ENCODE peak calls at places on chromosomes 11 and 22, in seven cellular contexts. D is mesendoderm, G is neuronal stem cell, V is H9, M is IMR-90, Q is trophoblast cell, E is H1. H is an unnamed sample.

GRCh38 chr22:44676441-44677298 is 25.3 kb upstream of the PRR5 start:
- DNase-seq in D (no peak), G (no peak), V (no peak), M (peak), Q (no peak), E (no peak), H (peak)

GRCh38 chr22:44691796-44692661 is 10.0 kb upstream of the PRR5 start:
- DNase-seq in D (peak), G (no peak), V (no peak), M (no peak), Q (peak), E (no peak), H (no peak)

GRCh38 chr22:27311666-27312566 is 489.6 kb downstream of the MN1 start:
- DNase-seq in D (peak), G (no peak), V (peak), M (no peak), Q (no peak), E (peak), H (peak)

GRCh38 chr11:111537336-111537860 is 3.1 kb upstream of the LAYN start:
- DNase-seq in D (no peak), G (no peak), V (no peak), M (no peak), Q (no peak), E (no peak), H (no peak)

GRCh38 chr22:41687901-41688364 is 734 bp downstream of the SNU13 start:
- DNase-seq in D (peak), G (no peak), V (no peak), M (peak), Q (no peak), E (no peak), H (peak)

GRCh38 chr11:8646873-8647272 is 35.6 kb downstream of the TRIM66 start:
- DNase-seq in D (no peak), G (no peak), V (no peak), M (no peak), Q (no peak), E (no peak), H (no peak)

GRCh38 chr11:17559341-17560087 is 12.5 kb downstream of the OTOG start:
- DNase-seq in D (no peak), G (no peak), V (peak), M (no peak), Q (no peak), E (no peak), H (no peak)

GRCh38 chr11:27291302-27291889 is 71.6 kb downstream of the CCDC34 start:
- DNase-seq in D (peak), G (no peak), V (no peak), M (no peak), Q (no peak), E (no peak), H (no peak)

GRCh38 chr22:50445071-50445879 is 29.6 kb downstream of the SBF1 start:
- DNase-seq in D (no peak), G (no peak), V (no peak), M (no peak), Q (no peak), E (no peak), H (no peak)

GRCh38 chr11:69588270-69588669 is 52.7 kb upstream of the CCND1 start:
- DNase-seq in D (no peak), G (no peak), V (no peak), M (peak), Q (peak), E (no peak), H (peak)

GRCh38 chr22:29195964-29196666 is 9.6 kb upstream of the EMID1 start:
- DNase-seq in D (no peak), G (no peak), V (no peak), M (no peak), Q (no peak), E (no peak), H (no peak)

GRCh38 chr11:74288161-74288560 is 23.3 kb downstream of the P4HA3 start:
- DNase-seq in D (no peak), G (no peak), V (no peak), M (peak), Q (no peak), E (no peak), H (peak)

DNA sequence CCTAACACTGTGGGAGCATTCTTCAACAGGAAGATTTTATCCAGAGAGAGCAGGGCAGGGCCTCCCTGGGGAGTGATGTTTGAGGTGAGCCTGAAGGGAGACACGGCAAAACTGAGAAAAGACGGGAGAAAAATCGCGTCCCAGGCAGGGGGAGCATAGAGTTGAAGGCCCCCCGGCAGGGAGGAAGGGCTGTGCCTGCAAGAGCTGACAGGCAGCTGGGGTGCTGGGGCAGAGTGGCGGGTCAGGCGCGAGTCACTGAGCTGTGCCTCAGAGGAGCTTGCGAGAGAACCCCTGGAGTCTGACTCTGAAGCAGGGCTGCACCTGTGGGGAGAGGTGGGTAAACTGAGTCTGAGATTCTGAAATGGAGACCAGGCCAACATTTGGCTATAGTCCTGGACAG is 14.8 kb downstream of the PKNOX2 start:
- DNase-seq in D (no peak), G (no peak), V (no peak), M (no peak), Q (no peak), E (no peak), H (no peak)
- H3K4me2 ChIP-seq in D (no peak), G (no peak), V (no peak), M (no peak), Q (no peak), E (no peak), H (no peak)

GRCh38 chr11:76685237-76685636 is 14.7 kb upstream of the LRRC32 start:
- DNase-seq in D (no peak), G (no peak), V (no peak), M (no peak), Q (no peak), E (no peak), H (no peak)

GRCh38 chr11:76684470-76684869 is 13.9 kb upstream of the LRRC32 start:
- DNase-seq in D (no peak), G (no peak), V (no peak), M (no peak), Q (no peak), E (no peak), H (no peak)

GRCh38 chr11:76683496-76684095 is 13.0 kb upstream of the LRRC32 start:
- DNase-seq in D (no peak), G (no peak), V (no peak), M (no peak), Q (no peak), E (no peak), H (no peak)

GRCh38 chr11:76686261-76687079 is 15.9 kb upstream of the LRRC32 start:
- DNase-seq in D (no peak), G (no peak), V (peak), M (no peak), Q (no peak), E (no peak), H (no peak)

DNA sequence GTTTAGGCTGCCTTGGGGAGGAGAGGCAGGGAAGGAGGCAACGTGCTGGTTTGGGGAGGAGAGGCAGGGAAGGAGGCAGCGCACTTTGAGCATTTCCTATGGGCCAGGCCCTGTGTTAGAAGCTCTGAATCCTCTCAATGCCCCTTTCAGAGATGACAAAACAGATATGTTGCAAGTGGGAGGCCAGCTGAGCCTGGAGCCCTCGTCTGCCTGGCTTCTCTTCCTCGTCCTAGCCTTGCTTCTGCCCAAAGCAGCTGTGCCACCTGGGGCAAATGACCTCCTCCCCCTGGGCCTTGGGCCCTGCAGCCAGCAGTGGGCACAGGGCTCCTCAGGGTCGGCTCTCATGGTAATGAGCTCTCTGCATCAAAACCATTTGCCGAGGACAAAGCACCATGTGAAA is 15.3 kb upstream of the LRRC32 start:
- DNase-seq in D (no peak), G (no peak), V (no peak), M (no peak), Q (no peak), E (no peak), H (no peak)
- H3K23ac ChIP-seq in D (no peak), G (no peak), V (no peak), M (no peak), Q (no peak), E (no peak), H (no peak)

DNA sequence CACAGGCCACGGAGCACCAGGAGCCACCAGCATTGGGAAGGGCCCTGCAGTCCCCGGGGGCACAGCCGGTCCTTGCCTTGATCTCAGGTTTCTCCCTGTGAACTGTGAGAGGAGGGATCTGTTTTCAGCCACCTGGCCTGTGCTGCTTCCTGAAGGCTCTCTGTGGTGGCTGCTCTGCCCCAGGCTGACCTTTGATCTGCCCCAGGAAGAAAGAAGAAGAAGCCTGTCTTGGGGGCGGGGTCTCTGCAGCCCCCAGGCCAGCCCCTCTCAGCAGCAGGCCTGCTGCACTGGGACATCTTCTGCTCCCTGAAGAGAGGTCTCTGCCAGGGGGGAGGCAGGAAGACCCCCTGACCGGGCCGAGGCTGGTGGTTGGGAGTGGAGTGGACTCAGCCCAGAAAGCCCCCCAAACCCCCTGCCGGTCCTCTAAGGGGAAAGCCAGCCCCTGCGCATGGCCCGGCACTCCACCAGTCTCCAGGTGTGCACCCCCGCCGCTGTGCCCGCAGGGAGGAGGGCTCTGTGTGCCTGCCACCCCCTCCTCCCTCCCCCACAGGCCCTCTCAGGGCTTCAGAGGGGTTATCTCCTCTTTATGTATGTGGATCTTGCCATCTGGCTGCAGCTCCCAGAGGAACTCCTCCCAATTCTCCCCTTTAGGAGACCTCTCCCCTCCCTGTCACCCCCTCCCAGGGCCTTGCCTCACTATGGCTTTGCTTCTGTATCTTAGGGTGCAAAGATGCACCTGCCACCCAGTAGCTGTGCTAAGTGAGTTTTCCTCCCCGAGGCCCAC is 675.3 kb downstream of the BRD1 start:
- DNase-seq in D (peak), G (peak), V (peak), M (no peak), Q (no peak), E (no peak), H (no peak)
- H3K4me2 ChIP-seq in D (no peak), G (peak), V (no peak), M (no peak), Q (no peak), E (peak), H (no peak)

GRCh38 chr11:119471329-119471728 is 48.4 kb upstream of the THY1 start:
- DNase-seq in D (peak), G (no peak), V (peak), M (no peak), Q (no peak), E (peak), H (no peak)

GRCh38 chr11:119472856-119473222 is 49.9 kb upstream of the THY1 start:
- DNase-seq in D (no peak), G (no peak), V (no peak), M (no peak), Q (no peak), E (peak), H (no peak)

GRCh38 chr11:119468511-119468910 is 45.5 kb upstream of the THY1 start:
- DNase-seq in D (no peak), G (no peak), V (no peak), M (no peak), Q (no peak), E (peak), H (no peak)

GRCh38 chr11:119472186-119472855 is 49.3 kb upstream of the THY1 start:
- DNase-seq in D (no peak), G (no peak), V (peak), M (peak), Q (no peak), E (no peak), H (no peak)

GRCh38 chr11:119470316-119471266 is 47.6 kb upstream of the THY1 start:
- DNase-seq in D (no peak), G (no peak), V (peak), M (peak), Q (peak), E (peak), H (peak)
- H3K23ac ChIP-seq in D (no peak), G (no peak), V (no peak), M (peak), Q (no peak), E (no peak), H (no peak)